ENCODE peak calls at places on chromosome 10, in eight cellular contexts. Y is fibroblast of lung, L is A549, M is thoracic aorta, A is GM23338, D is cardiac muscle cell, X is IMR-90, B is PC-3. H is an unnamed sample.
A peak's percentile ranks its signal among the peaks of the same experiment; 100 is the strongest.

GRCh38 chr10:22681783-22682183 is 32.6 kb downstream of the PIP4K2A start:
- DNase-seq in Y (peak; percentile 53), L (peak; percentile 69), M (no peak), D (no peak), A (no peak), X (peak; percentile 74), B (peak; percentile 83), H (no peak)

GRCh38 chr10:116429288-116429977 is 1.8 kb downstream of the PNLIPRP3 start:
- DNase-seq in X (no peak), B (no peak), A (no peak), M (no peak), Y (no peak), L (no peak), D (no peak), H (no peak)

GRCh38 chr10:122703483-122704448 is 4.1 kb upstream of the C10orf120 start:
- DNase-seq in X (peak; percentile 35), M (no peak), B (peak; percentile 68), Y (peak; percentile 43), L (peak; percentile 62), A (peak; percentile 89), D (peak; percentile 81), H (peak; percentile 67)

GRCh38 chr10:69479737-69480412 is 28.6 kb downstream of the TSPAN15 start:
- DNase-seq in X (no peak), D (no peak), A (no peak), L (no peak), M (no peak), B (no peak), Y (peak; percentile 1), H (no peak)

GRCh38 chr10:71740069-71740468 is 20.5 kb upstream of the C10orf105 start:
- DNase-seq in B (no peak), M (no peak), Y (peak; percentile 41), L (no peak), A (no peak), D (no peak), X (peak; percentile 78), H (no peak)

GRCh38 chr10:13594641-13595040 is 7.9 kb downstream of the PRPF18 start:
- DNase-seq in X (no peak), A (no peak), D (no peak), B (no peak), Y (no peak), M (no peak), L (no peak), H (no peak)

GRCh38 chr10:28331821-28332220 is 29.0 kb upstream of the MPP7 start:
- DNase-seq in Y (peak; percentile 93), X (peak; percentile 97), M (no peak), B (peak; percentile 55), A (no peak), L (no peak), D (no peak), H (no peak)

GRCh38 chr10:26832960-26833359 is 27.8 kb downstream of the ABI1 start:
- DNase-seq in B (no peak), Y (no peak), L (no peak), D (peak; percentile 14), X (no peak), A (peak; percentile 43), M (no peak), H (no peak)

GRCh38 chr10:113022265-113022664 is 72.2 kb downstream of the TCF7L2 start:
- DNase-seq in M (no peak), B (no peak), Y (no peak), L (no peak), X (no peak), D (no peak), A (no peak), H (no peak)

GRCh38 chr10:27525819-27526218 is 21.7 kb downstream of the RAB18 start:
- DNase-seq in X (peak; percentile 47), L (peak; percentile 14), Y (peak; percentile 83), M (no peak), B (no peak), A (no peak), D (peak; percentile 44), H (no peak)

GRCh38 chr10:44198096-44198779 is 186.7 kb downstream of the CXCL12 start:
- DNase-seq in Y (peak; percentile 33), L (no peak), M (no peak), X (peak; percentile 73), D (no peak), B (no peak), A (no peak), H (no peak)

GRCh38 chr10:44197646-44198045 is 187.3 kb downstream of the CXCL12 start:
- DNase-seq in A (no peak), X (no peak), M (no peak), B (no peak), D (no peak), Y (no peak), L (no peak), H (no peak)

GRCh38 chr10:44199991-44200655 is 184.8 kb downstream of the CXCL12 start:
- DNase-seq in A (no peak), X (no peak), M (no peak), B (no peak), L (no peak), Y (no peak), D (no peak), H (no peak)

GRCh38 chr10:44198780-44199097 is 186.2 kb downstream of the CXCL12 start:
- DNase-seq in Y (no peak), D (no peak), A (no peak), X (no peak), M (no peak), B (no peak), L (no peak), H (no peak)

GRCh38 chr10:44199267-44199666 is 185.6 kb downstream of the CXCL12 start:
- DNase-seq in M (no peak), B (no peak), A (no peak), L (no peak), Y (no peak), X (no peak), D (no peak), H (no peak)
- H3K4me3 ChIP-seq in M (no peak overlapping the region), B (no peak overlapping the region), A (no peak overlapping the region), L (no peak overlapping the region), Y (no peak overlapping the region), X (no peak overlapping the region), D (no peak overlapping the region), H (no peak overlapping the region)

DNA sequence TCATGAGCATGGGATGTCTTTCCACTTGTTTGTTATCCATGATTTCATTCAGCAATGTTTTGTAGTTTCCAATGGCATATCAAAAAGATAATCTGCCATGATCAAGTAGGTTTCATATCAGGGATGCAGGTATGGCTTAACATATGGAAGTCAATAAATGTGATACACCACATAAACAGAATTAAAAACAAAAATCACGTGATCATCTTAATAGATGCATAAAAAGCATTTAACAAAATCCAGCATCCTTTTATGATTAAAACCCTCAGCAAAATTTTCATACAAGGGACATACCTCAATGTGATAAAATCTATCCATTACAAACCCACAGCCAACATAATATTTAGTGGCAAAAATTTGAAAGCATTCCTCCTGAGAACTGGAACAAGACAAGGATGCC is 90.3 kb downstream of the ZNF37A start:
- DNase-seq in D (no peak), X (no peak), A (no peak), L (no peak), Y (no peak), B (no peak), M (no peak), H (no peak)
- H3K4me1 ChIP-seq in D (no peaks in the 10 kb centered on the region), X (no peaks in the 10 kb centered on the region), A (no peaks in the 10 kb centered on the region), L (no peaks in the 10 kb centered on the region), Y (no peaks in the 10 kb centered on the region), B (no peaks in the 10 kb centered on the region), M (no peaks in the 10 kb centered on the region), H (no peaks in the 10 kb centered on the region)

GRCh38 chr10:33277135-33277536 is 57.3 kb downstream of the NRP1 start:
- DNase-seq in B (peak; percentile 83), X (peak; percentile 47), A (no peak), L (peak; percentile 66), D (peak; percentile 52), Y (no peak), M (no peak), H (peak; percentile 82)

GRCh38 chr10:33276282-33276923 is 58.1 kb downstream of the NRP1 start:
- DNase-seq in L (peak; percentile 55), B (peak; percentile 64), X (no peak), A (no peak), Y (no peak), M (no peak), D (no peak), H (no peak)

GRCh38 chr10:33280217-33280616 is 54.2 kb downstream of the NRP1 start:
- DNase-seq in X (no peak), L (no peak), M (no peak), A (no peak), B (no peak), Y (peak; percentile 45), D (no peak), H (no peak)

GRCh38 chr10:33279791-33280190 is 54.7 kb downstream of the NRP1 start:
- DNase-seq in L (no peak), A (no peak), D (no peak), M (no peak), B (peak; percentile 37), Y (no peak), X (peak; percentile 40), H (no peak)

DNA sequence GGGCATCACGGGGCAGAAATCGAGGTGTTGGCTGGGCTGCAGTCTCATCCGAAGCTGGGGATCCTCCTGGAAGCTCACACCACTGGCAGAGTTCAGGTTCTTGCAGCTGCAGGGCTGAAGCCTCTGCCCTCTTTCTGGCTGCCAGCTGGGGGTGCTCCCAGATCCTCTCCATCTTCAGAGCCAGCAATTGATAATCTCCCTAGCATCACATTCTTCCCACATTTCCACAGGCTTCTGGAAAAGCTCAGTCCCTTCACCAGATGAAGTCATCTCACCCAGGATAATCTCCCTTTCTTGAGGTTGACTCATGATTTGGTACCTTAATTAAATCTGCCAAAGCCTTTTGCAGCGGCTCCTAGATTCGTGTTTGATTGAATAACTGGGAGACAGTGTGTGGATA is 55.2 kb downstream of the NRP1 start:
- DNase-seq in Y (no peak), L (no peak), D (no peak), M (no peak), B (no peak), A (no peak), X (peak; percentile 33), H (no peak)
- TF ChIP-seq CTCF in Y (no peak), L (no peak), D (no peak), M (no peak), B (no peak), A (no peak), X (no peak), H (no peak)

DNA sequence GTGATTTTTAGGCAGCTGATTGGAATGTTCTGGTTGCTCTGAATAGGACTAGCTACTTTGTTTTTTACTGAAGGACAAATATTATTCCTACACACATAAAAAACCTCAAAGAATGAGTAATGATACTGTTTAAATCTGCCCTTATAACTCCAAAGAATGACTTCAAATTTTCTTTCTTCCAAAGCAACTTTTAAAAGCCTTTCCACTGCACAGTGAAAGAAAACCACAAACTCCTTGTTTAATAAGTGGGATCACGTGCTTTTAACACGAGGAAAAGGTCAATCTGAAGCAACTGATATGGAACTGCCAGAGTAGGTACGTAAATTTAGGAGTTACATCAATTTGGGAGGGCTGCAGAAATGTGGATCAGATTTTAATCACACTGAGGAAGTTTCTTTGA is 8.0 kb upstream of the PRKCQ start:
- DNase-seq in B (no peak), L (no peak), X (no peak), A (no peak), M (no peak), D (no peak), Y (no peak), H (no peak)
- H3K4me3 ChIP-seq in B (no peak overlapping the region), L (no peak overlapping the region), X (no peak overlapping the region), A (no peak overlapping the region), M (no peak overlapping the region), D (no peak overlapping the region), Y (no peak overlapping the region), H (no peak overlapping the region)

DNA sequence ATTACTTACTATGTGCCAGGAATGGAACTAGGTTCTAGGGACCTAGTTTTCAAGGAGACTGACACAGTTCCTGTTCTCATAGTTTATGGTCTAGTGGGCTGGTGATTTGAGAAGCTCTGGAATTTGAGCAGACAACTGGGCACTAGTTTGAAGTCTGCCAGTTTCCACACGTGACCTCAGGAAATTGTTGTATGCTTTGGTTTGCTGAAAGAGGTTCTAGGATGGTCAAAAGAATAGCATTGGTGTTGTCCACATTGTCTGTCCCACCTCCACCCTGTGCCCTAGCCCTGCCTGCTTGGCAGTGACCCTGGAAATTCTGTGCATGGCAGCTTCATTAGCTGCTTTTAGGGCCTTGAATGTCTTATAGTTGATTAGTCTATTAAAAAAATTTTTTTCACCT is 28.7 kb downstream of the GBF1 start:
- DNase-seq in M (no peak), L (no peak), A (no peak), X (no peak), B (no peak), D (no peak), Y (no peak), H (no peak)
- H3K4me1 ChIP-seq in M (peaks cover 19% of the 10 kb centered on the region), L (no peaks in the 10 kb centered on the region), A (no peaks in the 10 kb centered on the region), X (peaks cover 5% of the 10 kb centered on the region), B (no peaks in the 10 kb centered on the region), D (peaks cover 16% of the 10 kb centered on the region), Y (peaks cover 3% of the 10 kb centered on the region), H (no peaks in the 10 kb centered on the region)